ENCODE peak calls at places on chromosomes 7 and 10, in five cellular contexts. One of them, this sample, is unnamed.

GRCh38 chr7:54565432-54565831 is 23.3 kb downstream of the VSTM2A start:
- DNase-seq in naive thymus-derived CD4-positive, alpha-beta T cell: no peak
- DNase-seq in endothelial cell of umbilical vein: no peak
- DNase-seq in retinal pigment epithelial cell: no peak
- DNase-seq in aorta: no peak
- DNase-seq in this sample: no peak

GRCh38 chr10:68957284-68957615 is 1.3 kb downstream of the DDX21 start:
- DNase-seq in aorta: no peak
- DNase-seq in retinal pigment epithelial cell: no peak
- DNase-seq in endothelial cell of umbilical vein: no peak
- DNase-seq in naive thymus-derived CD4-positive, alpha-beta T cell: no peak
- DNase-seq in this sample: no peak

GRCh38 chr10:129779126-129779525 is 184.9 kb downstream of the EBF3 start:
- DNase-seq in aorta: peak
- DNase-seq in retinal pigment epithelial cell: no peak
- DNase-seq in endothelial cell of umbilical vein: no peak
- DNase-seq in naive thymus-derived CD4-positive, alpha-beta T cell: no peak
- DNase-seq in this sample: no peak

GRCh38 chr7:19957664-19958063 is 184.2 kb upstream of the TMEM196 start:
- DNase-seq in retinal pigment epithelial cell: no peak
- DNase-seq in aorta: no peak
- DNase-seq in endothelial cell of umbilical vein: no peak
- DNase-seq in naive thymus-derived CD4-positive, alpha-beta T cell: no peak
- DNase-seq in this sample: no peak

GRCh38 chr10:115861864-115862263 is 411.1 kb downstream of the GFRA1 start:
- DNase-seq in retinal pigment epithelial cell: peak
- DNase-seq in endothelial cell of umbilical vein: no peak
- DNase-seq in naive thymus-derived CD4-positive, alpha-beta T cell: no peak
- DNase-seq in aorta: no peak
- DNase-seq in this sample: no peak

GRCh38 chr10:92995509-92995908 is 65.1 kb upstream of the CYP26C1 start:
- DNase-seq in retinal pigment epithelial cell: no peak
- DNase-seq in naive thymus-derived CD4-positive, alpha-beta T cell: no peak
- DNase-seq in aorta: no peak
- DNase-seq in endothelial cell of umbilical vein: no peak
- DNase-seq in this sample: no peak

GRCh38 chr7:106369349-106369748 is 84.6 kb upstream of the NAMPT start:
- DNase-seq in retinal pigment epithelial cell: no peak
- DNase-seq in aorta: no peak
- DNase-seq in endothelial cell of umbilical vein: peak
- DNase-seq in naive thymus-derived CD4-positive, alpha-beta T cell: no peak
- DNase-seq in this sample: no peak

GRCh38 chr10:122435212-122435827 is 19.1 kb upstream of the ARMS2 start:
- DNase-seq in naive thymus-derived CD4-positive, alpha-beta T cell: peak
- DNase-seq in endothelial cell of umbilical vein: peak
- DNase-seq in retinal pigment epithelial cell: no peak
- DNase-seq in aorta: no peak
- DNase-seq in this sample: peak

GRCh38 chr7:1883031-1883761 is 213.1 kb downstream of the ELFN1 start:
- DNase-seq in endothelial cell of umbilical vein: peak
- DNase-seq in naive thymus-derived CD4-positive, alpha-beta T cell: no peak
- DNase-seq in retinal pigment epithelial cell: peak
- DNase-seq in aorta: no peak
- DNase-seq in this sample: no peak

GRCh38 chr7:96337519-96337918 is 15.6 kb upstream of the SLC25A13 start:
- DNase-seq in naive thymus-derived CD4-positive, alpha-beta T cell: no peak
- DNase-seq in retinal pigment epithelial cell: no peak
- DNase-seq in endothelial cell of umbilical vein: no peak
- DNase-seq in aorta: no peak
- DNase-seq in this sample: no peak

GRCh38 chr7:5692845-5693278 is 88.6 kb downstream of the RNF216 start:
- DNase-seq in aorta: no peak
- DNase-seq in endothelial cell of umbilical vein: peak
- DNase-seq in retinal pigment epithelial cell: no peak
- DNase-seq in naive thymus-derived CD4-positive, alpha-beta T cell: no peak
- DNase-seq in this sample: no peak

GRCh38 chr7:82359426-82359825 is 84.2 kb downstream of the CACNA2D1 start:
- DNase-seq in endothelial cell of umbilical vein: no peak
- DNase-seq in aorta: no peak
- DNase-seq in retinal pigment epithelial cell: no peak
- DNase-seq in naive thymus-derived CD4-positive, alpha-beta T cell: no peak
- DNase-seq in this sample: no peak

GRCh38 chr7:106071356-106071998 is 40.6 kb downstream of the SYPL1 start:
- DNase-seq in retinal pigment epithelial cell: no peak
- DNase-seq in endothelial cell of umbilical vein: peak
- DNase-seq in aorta: no peak
- DNase-seq in naive thymus-derived CD4-positive, alpha-beta T cell: peak
- DNase-seq in this sample: peak

GRCh38 chr10:102230861-102231356 is 4.8 kb downstream of the ELOVL3 start:
- DNase-seq in retinal pigment epithelial cell: no peak
- DNase-seq in aorta: peak
- DNase-seq in naive thymus-derived CD4-positive, alpha-beta T cell: peak
- DNase-seq in endothelial cell of umbilical vein: no peak
- DNase-seq in this sample: no peak

GRCh38 chr7:2688409-2689342 is 674 bp downstream of the AMZ1 start:
- DNase-seq in aorta: no peak
- DNase-seq in naive thymus-derived CD4-positive, alpha-beta T cell: no peak
- DNase-seq in endothelial cell of umbilical vein: no peak
- DNase-seq in retinal pigment epithelial cell: no peak
- DNase-seq in this sample: no peak

GRCh38 chr10:48533951-48534720 is 70.7 kb downstream of the ARHGAP22 start:
- DNase-seq in retinal pigment epithelial cell: peak
- DNase-seq in endothelial cell of umbilical vein: no peak
- DNase-seq in aorta: no peak
- DNase-seq in naive thymus-derived CD4-positive, alpha-beta T cell: no peak
- DNase-seq in this sample: no peak

GRCh38 chr7:41046221-41046761 is 656.6 kb downstream of the INHBA start:
- DNase-seq in naive thymus-derived CD4-positive, alpha-beta T cell: no peak
- DNase-seq in aorta: no peak
- DNase-seq in endothelial cell of umbilical vein: no peak
- DNase-seq in retinal pigment epithelial cell: no peak
- DNase-seq in this sample: no peak

GRCh38 chr7:158244873-158245723 is 342.5 kb downstream of the PTPRN2 start:
- DNase-seq in retinal pigment epithelial cell: no peak
- DNase-seq in aorta: peak
- DNase-seq in naive thymus-derived CD4-positive, alpha-beta T cell: no peak
- DNase-seq in endothelial cell of umbilical vein: no peak
- DNase-seq in this sample: no peak

GRCh38 chr10:104328916-104329710 is 9.2 kb downstream of the ITPRIP start:
- DNase-seq in aorta: peak
- DNase-seq in retinal pigment epithelial cell: peak
- DNase-seq in endothelial cell of umbilical vein: peak
- DNase-seq in naive thymus-derived CD4-positive, alpha-beta T cell: peak
- DNase-seq in this sample: peak

GRCh38 chr10:29596826-29597225 is 37.9 kb downstream of the SVIL start:
- DNase-seq in endothelial cell of umbilical vein: no peak
- DNase-seq in aorta: no peak
- DNase-seq in retinal pigment epithelial cell: no peak
- DNase-seq in naive thymus-derived CD4-positive, alpha-beta T cell: no peak
- DNase-seq in this sample: no peak

GRCh38 chr10:131000737-131001136 is 310.8 kb downstream of the TCERG1L start:
- DNase-seq in naive thymus-derived CD4-positive, alpha-beta T cell: no peak
- DNase-seq in aorta: no peak
- DNase-seq in retinal pigment epithelial cell: no peak
- DNase-seq in endothelial cell of umbilical vein: no peak
- DNase-seq in this sample: no peak

GRCh38 chr7:116062666-116063065 is 32.1 kb upstream of the TFEC start:
- DNase-seq in endothelial cell of umbilical vein: no peak
- DNase-seq in retinal pigment epithelial cell: no peak
- DNase-seq in aorta: no peak
- DNase-seq in naive thymus-derived CD4-positive, alpha-beta T cell: no peak
- DNase-seq in this sample: no peak

GRCh38 chr7:64799-65430 is 127.5 kb upstream of the FAM20C start:
- DNase-seq in retinal pigment epithelial cell: no peak
- DNase-seq in aorta: peak
- DNase-seq in endothelial cell of umbilical vein: no peak
- DNase-seq in naive thymus-derived CD4-positive, alpha-beta T cell: no peak
- DNase-seq in this sample: no peak

GRCh38 chr7:82886324-82886723 is 276.4 kb downstream of the PCLO start:
- DNase-seq in aorta: no peak
- DNase-seq in naive thymus-derived CD4-positive, alpha-beta T cell: no peak
- DNase-seq in endothelial cell of umbilical vein: no peak
- DNase-seq in retinal pigment epithelial cell: no peak
- DNase-seq in this sample: no peak

GRCh38 chr7:57203161-57203791 is 71.0 kb upstream of the ZNF479 start:
- DNase-seq in aorta: peak
- DNase-seq in naive thymus-derived CD4-positive, alpha-beta T cell: no peak
- DNase-seq in endothelial cell of umbilical vein: no peak
- DNase-seq in retinal pigment epithelial cell: no peak
- DNase-seq in this sample: no peak

GRCh38 chr10:66927271-66927950 is 1.6 kb downstream of the LRRTM3 start:
- DNase-seq in naive thymus-derived CD4-positive, alpha-beta T cell: no peak
- DNase-seq in retinal pigment epithelial cell: no peak
- DNase-seq in endothelial cell of umbilical vein: no peak
- DNase-seq in aorta: no peak
- DNase-seq in this sample: no peak
- H3K4me3 ChIP-seq in naive thymus-derived CD4-positive, alpha-beta T cell: no peak
- H3K4me3 ChIP-seq in retinal pigment epithelial cell: peak
- H3K4me3 ChIP-seq in endothelial cell of umbilical vein: no peak
- H3K4me3 ChIP-seq in aorta: no peak
- H3K4me3 ChIP-seq in this sample: no peak

GRCh38 chr7:68752485-68752884 is 845.8 kb upstream of the AUTS2 start:
- DNase-seq in endothelial cell of umbilical vein: no peak
- DNase-seq in aorta: no peak
- DNase-seq in retinal pigment epithelial cell: no peak
- DNase-seq in naive thymus-derived CD4-positive, alpha-beta T cell: no peak
- DNase-seq in this sample: no peak
- H3K4me3 ChIP-seq in endothelial cell of umbilical vein: no peak
- H3K4me3 ChIP-seq in aorta: no peak
- H3K4me3 ChIP-seq in retinal pigment epithelial cell: no peak
- H3K4me3 ChIP-seq in naive thymus-derived CD4-positive, alpha-beta T cell: no peak
- H3K4me3 ChIP-seq in this sample: no peak

DNA sequence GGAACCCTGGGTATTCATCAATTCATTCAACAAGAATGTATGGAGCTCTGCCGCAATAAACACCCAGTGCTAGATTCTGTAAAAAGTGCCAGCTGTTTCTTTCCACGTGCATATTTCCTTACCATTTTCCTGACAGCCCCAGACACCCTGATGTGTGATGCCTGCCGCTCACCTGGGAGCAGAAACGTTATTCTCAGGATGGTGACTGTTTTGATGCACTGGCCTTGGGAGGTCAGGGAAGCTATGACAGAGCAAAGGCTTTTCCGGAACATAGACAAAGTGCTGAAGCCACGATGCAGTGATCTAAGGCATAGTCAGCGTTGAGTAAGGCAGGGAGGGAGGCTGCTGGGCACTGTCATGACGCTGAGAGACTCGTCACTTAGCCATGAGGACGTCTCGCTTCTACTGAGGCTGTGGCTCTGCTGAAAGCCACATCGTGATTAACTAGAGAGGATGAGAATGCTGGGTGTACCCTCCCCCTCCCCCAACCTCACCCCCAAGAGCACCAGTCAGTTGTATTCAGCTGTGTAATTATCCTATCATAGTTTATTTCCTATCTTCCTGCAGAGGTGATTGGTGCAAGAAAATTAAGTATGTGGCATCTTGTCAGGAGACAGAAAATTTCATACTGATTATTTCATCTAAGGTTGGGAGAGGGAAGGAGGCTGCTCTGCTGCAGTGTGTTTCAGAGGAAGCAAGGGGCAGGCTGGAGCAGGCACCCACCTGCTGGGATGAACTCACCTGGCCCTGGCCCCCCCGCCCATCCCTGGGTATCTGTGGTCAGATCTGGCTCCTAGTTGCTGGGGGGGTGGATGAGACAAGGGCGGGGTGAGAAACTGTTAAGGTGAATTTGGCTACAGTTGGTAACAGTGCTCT is 48.8 kb upstream of the SMNDC1 start:
- DNase-seq in endothelial cell of umbilical vein: peak
- DNase-seq in retinal pigment epithelial cell: no peak
- DNase-seq in naive thymus-derived CD4-positive, alpha-beta T cell: peak
- DNase-seq in aorta: no peak
- DNase-seq in this sample: peak
- H3K4me3 ChIP-seq in endothelial cell of umbilical vein: no peak
- H3K4me3 ChIP-seq in retinal pigment epithelial cell: no peak
- H3K4me3 ChIP-seq in naive thymus-derived CD4-positive, alpha-beta T cell: no peak
- H3K4me3 ChIP-seq in aorta: no peak
- H3K4me3 ChIP-seq in this sample: no peak

GRCh38 chr10:16547973-16548372 is 26.3 kb upstream of the C1QL3 start:
- DNase-seq in endothelial cell of umbilical vein: no peak
- DNase-seq in naive thymus-derived CD4-positive, alpha-beta T cell: no peak
- DNase-seq in aorta: no peak
- DNase-seq in retinal pigment epithelial cell: no peak
- DNase-seq in this sample: no peak
- H3K4me3 ChIP-seq in endothelial cell of umbilical vein: no peak
- H3K4me3 ChIP-seq in naive thymus-derived CD4-positive, alpha-beta T cell: no peak
- H3K4me3 ChIP-seq in aorta: no peak
- H3K4me3 ChIP-seq in retinal pigment epithelial cell: no peak
- H3K4me3 ChIP-seq in this sample: no peak

DNA sequence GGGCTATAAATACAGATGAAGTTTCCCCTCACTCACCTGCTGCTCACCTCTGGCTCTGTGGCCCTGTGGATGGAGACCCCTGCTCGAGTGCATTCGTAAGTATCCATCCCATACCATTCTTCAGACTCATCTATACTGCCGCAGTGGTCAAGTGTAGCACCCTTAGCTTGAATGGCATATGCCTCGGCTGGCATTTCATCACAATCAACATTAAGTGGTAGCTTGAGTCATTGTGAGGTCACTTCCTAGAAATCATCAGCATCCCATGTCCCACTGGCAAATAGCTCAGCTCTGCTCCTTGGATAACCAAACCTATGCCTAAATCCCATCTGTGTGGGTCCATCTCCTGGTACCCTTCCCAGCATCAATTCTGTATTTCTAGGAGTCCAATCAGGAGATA is 38.2 kb downstream of the MDH2 start:
- DNase-seq in aorta: no peak
- DNase-seq in endothelial cell of umbilical vein: peak
- DNase-seq in naive thymus-derived CD4-positive, alpha-beta T cell: no peak
- DNase-seq in retinal pigment epithelial cell: no peak
- DNase-seq in this sample: no peak
- H3K4me3 ChIP-seq in aorta: no peak
- H3K4me3 ChIP-seq in endothelial cell of umbilical vein: no peak
- H3K4me3 ChIP-seq in naive thymus-derived CD4-positive, alpha-beta T cell: no peak
- H3K4me3 ChIP-seq in retinal pigment epithelial cell: no peak
- H3K4me3 ChIP-seq in this sample: no peak

GRCh38 chr10:5292196-5292735 is 72.5 kb upstream of the UCN3 start:
- DNase-seq in endothelial cell of umbilical vein: no peak
- DNase-seq in aorta: no peak
- DNase-seq in naive thymus-derived CD4-positive, alpha-beta T cell: peak
- DNase-seq in retinal pigment epithelial cell: no peak
- DNase-seq in this sample: peak
- H3K4me3 ChIP-seq in endothelial cell of umbilical vein: no peak
- H3K4me3 ChIP-seq in aorta: no peak
- H3K4me3 ChIP-seq in naive thymus-derived CD4-positive, alpha-beta T cell: peak
- H3K4me3 ChIP-seq in retinal pigment epithelial cell: no peak
- H3K4me3 ChIP-seq in this sample: peak

This sample was measured in Jurkat, Clone E6-1.